ENCODE peak calls at places on chromosomes 2 and 18, in nine cellular contexts. E, O, Y, T, U, F, Z, A and D are unnamed samples.

GRCh38 chr18:55401638-55402191 is 186.3 kb downstream of the TCF4 start:
- DNase-seq in T (no peak), A (no peak), E (peak), F (peak), O (peak), U (no peak), Y (no peak), Z (no peak), D (peak)

GRCh38 chr2:124027182-124027581 is 2.1 kb downstream of the CNTNAP5 start:
- DNase-seq in Y (no peak), A (peak), O (peak), E (peak), T (no peak), F (peak), Z (no peak), U (peak), D (no peak)

GRCh38 chr18:79988925-79989361 is 580 bp upstream of the TXNL4A start:
- DNase-seq in U (no peak), Y (no peak), T (peak), A (no peak), Z (no peak), O (peak), E (peak), F (peak), D (peak)

GRCh38 chr2:165371356-165371755 is 98.1 kb upstream of the CSRNP3 start:
- DNase-seq in A (no peak), F (no peak), U (no peak), T (no peak), E (peak), O (no peak), Z (no peak), Y (no peak), D (no peak)

GRCh38 chr2:173358617-173359016 is 3.9 kb downstream of the CDCA7 start:
- DNase-seq in T (no peak), U (no peak), A (no peak), Z (no peak), O (no peak), E (no peak), F (no peak), Y (no peak), D (no peak)

GRCh38 chr2:240436626-240437180 is 1.2 kb downstream of the GPC1 start:
- DNase-seq in O (no peak), A (no peak), T (no peak), Y (no peak), U (no peak), E (peak), F (no peak), Z (no peak), D (peak)

GRCh38 chr2:42909966-42910365 is 117.6 kb upstream of the HAAO start:
- DNase-seq in T (no peak), U (no peak), A (no peak), O (no peak), E (no peak), Z (no peak), F (no peak), Y (no peak), D (no peak)

GRCh38 chr2:15901095-15901807 is 39.1 kb upstream of the MYCN start:
- DNase-seq in Z (no peak), O (no peak), F (no peak), Y (no peak), U (no peak), E (no peak), T (no peak), A (no peak), D (no peak)

GRCh38 chr2:86026744-86027065 is 79.0 kb downstream of the POLR1A start:
- DNase-seq in Y (no peak), Z (no peak), E (no peak), U (no peak), O (no peak), A (no peak), F (no peak), T (no peak), D (no peak)

GRCh38 chr2:127726158-127726880 is 25.0 kb downstream of the SFT2D3 start:
- DNase-seq in T (no peak), Y (no peak), Z (no peak), O (no peak), E (no peak), F (no peak), A (no peak), U (no peak), D (no peak)

GRCh38 chr2:13550285-13550684 is 833.5 kb downstream of the TRIB2 start:
- DNase-seq in T (no peak), A (no peak), O (no peak), Z (no peak), Y (no peak), F (no peak), E (no peak), U (no peak), D (no peak)

GRCh38 chr18:8800445-8800844 is 95.1 kb downstream of the MTCL1 start:
- DNase-seq in U (peak), Z (no peak), F (peak), Y (no peak), A (no peak), T (no peak), E (peak), O (peak), D (peak)

GRCh38 chr2:101479328-101479727 is 4.4 kb upstream of the RFX8 start:
- DNase-seq in Z (no peak), U (no peak), F (no peak), T (no peak), A (no peak), E (peak), O (no peak), Y (no peak), D (no peak)

GRCh38 chr2:240814280-240814679 is 5.7 kb downstream of the KIF1A start:
- DNase-seq in T (no peak), E (no peak), F (no peak), Y (no peak), U (no peak), Z (no peak), A (no peak), O (no peak), D (no peak)

GRCh38 chr2:23546913-23547312 is 161.9 kb downstream of the KLHL29 start:
- DNase-seq in O (no peak), U (no peak), E (no peak), F (no peak), Z (no peak), A (no peak), Y (no peak), T (no peak), D (no peak)

GRCh38 chr2:55431982-55432627 is 12.4 kb upstream of the CCDC88A start:
- DNase-seq in E (peak), U (peak), F (peak), A (peak), Z (no peak), Y (no peak), T (no peak), O (peak), D (peak)

GRCh38 chr18:77870238-77870637 is 620.6 kb downstream of the GALR1 start:
- DNase-seq in T (no peak), A (no peak), E (no peak), Z (no peak), Y (no peak), U (no peak), F (no peak), O (no peak), D (peak)

GRCh38 chr2:33484042-33484621 is 7.7 kb downstream of the RASGRP3 start:
- DNase-seq in O (no peak), A (no peak), T (no peak), E (no peak), Y (no peak), U (no peak), F (no peak), Z (no peak), D (no peak)

GRCh38 chr2:28224648-28225471 is 167.8 kb upstream of the FOSL2 start:
- DNase-seq in F (peak), T (no peak), Y (no peak), Z (no peak), O (peak), A (no peak), E (peak), U (no peak), D (peak)

GRCh38 chr2:131641414-131642206 is 113.9 kb downstream of the CCDC74A start:
- DNase-seq in O (peak), T (no peak), E (no peak), A (peak), U (no peak), Y (no peak), F (peak), Z (no peak), D (peak)

GRCh38 chr2:38109732-38110181 is 33.8 kb upstream of the CYP1B1 start:
- DNase-seq in E (no peak), T (no peak), Z (no peak), A (no peak), O (no peak), F (no peak), U (peak), Y (no peak), D (no peak)

GRCh38 chr2:96928277-96928781 is 58.1 kb downstream of the FAM178B start:
- DNase-seq in Y (no peak), Z (no peak), U (no peak), A (no peak), F (no peak), E (no peak), T (no peak), O (no peak), D (no peak)

GRCh38 chr2:47601518-47602015 is 181.4 kb upstream of the MSH6 start:
- DNase-seq in F (no peak), A (no peak), T (no peak), E (peak), U (no peak), Z (no peak), Y (no peak), O (no peak), D (no peak)

GRCh38 chr2:113274427-113274826 is 4.3 kb downstream of the PAX8 start:
- DNase-seq in E (no peak), A (no peak), Z (no peak), T (no peak), U (no peak), O (no peak), F (no peak), Y (no peak), D (no peak)

GRCh38 chr2:121234791-121235190 is 50.2 kb downstream of the TFCP2L1 start:
- DNase-seq in T (no peak), Z (no peak), Y (no peak), F (no peak), E (no peak), O (no peak), U (no peak), A (no peak), D (no peak)

GRCh38 chr2:41197781-41198180 is 745.9 kb upstream of the SLC8A1 start:
- DNase-seq in F (no peak), A (no peak), Y (no peak), E (peak), O (no peak), T (no peak), Z (no peak), U (no peak), D (no peak)

GRCh38 chr18:827093-827677 is 15.1 kb upstream of the YES1 start:
- DNase-seq in Y (no peak), U (no peak), O (no peak), T (no peak), A (no peak), E (no peak), F (no peak), Z (no peak), D (no peak)

GRCh38 chr2:36451512-36451911 is 95.9 kb downstream of the CRIM1 start:
- DNase-seq in E (no peak), Y (no peak), U (no peak), O (no peak), Z (no peak), F (peak), T (no peak), A (no peak), D (peak)

GRCh38 chr2:188978291-188979081 is 4.3 kb downstream of the COL3A1 start:
- DNase-seq in Y (no peak), A (no peak), O (peak), U (no peak), F (no peak), Z (no peak), E (peak), T (no peak), D (peak)

GRCh38 chr2:238486123-238486848 is 59.6 kb downstream of the ASB1 start:
- DNase-seq in U (no peak), A (no peak), Y (no peak), O (no peak), E (no peak), F (no peak), Z (no peak), T (peak), D (no peak)

GRCh38 chr18:70758780-70759179 is 469.9 kb downstream of the SOCS6 start:
- DNase-seq in E (no peak), A (no peak), Z (no peak), F (no peak), T (no peak), U (no peak), Y (no peak), O (no peak), D (no peak)

GRCh38 chr2:118833716-118834439 is 13.6 kb downstream of the EN1 start:
- DNase-seq in Y (no peak), U (no peak), Z (no peak), A (no peak), F (no peak), T (no peak), O (no peak), E (peak), D (no peak)

GRCh38 chr18:72468011-72468710 is 76.0 kb downstream of the CBLN2 start:
- DNase-seq in F (no peak), Y (no peak), E (no peak), O (no peak), A (no peak), T (no peak), U (no peak), Z (no peak), D (no peak)

GRCh38 chr18:10792181-10792580 is 266.4 kb downstream of the NAPG start:
- DNase-seq in U (no peak), O (no peak), F (no peak), A (no peak), Z (no peak), Y (no peak), T (no peak), E (no peak), D (no peak)

GRCh38 chr2:124485659-124486058 is 460.6 kb downstream of the CNTNAP5 start:
- DNase-seq in E (no peak), F (no peak), Y (no peak), T (no peak), O (no peak), U (no peak), Z (no peak), A (no peak), D (no peak)

GRCh38 chr2:156456616-156457015 is 20.4 kb downstream of the GPD2 start:
- DNase-seq in A (no peak), F (peak), Y (no peak), O (no peak), U (no peak), E (no peak), Z (no peak), T (no peak), D (peak)

GRCh38 chr2:202376460-202377307 is 557 bp downstream of the BMPR2 start:
- DNase-seq in U (no peak), T (peak), Y (no peak), E (no peak), F (peak), Z (peak), A (no peak), O (peak), D (no peak)